ENCODE peak calls at places on chromosomes 4 and X, in ten cellular contexts. One of them, this sample, is unnamed.

GRCh38 chr4:76420901-76421581 is at the start of gene CCDC158:
- DNase-seq in right atrium auricular region: no peak
- DNase-seq in HCT116: no peak
- DNase-seq in effector memory CD4-positive, alpha-beta T cell: no peak
- DNase-seq in kidney: peak; percentile 78
- DNase-seq in transverse colon: no peak
- DNase-seq in MM.1S: no peak
- DNase-seq in colonic mucosa: peak; percentile 18
- DNase-seq in lower lobe of right lung: no peak
- DNase-seq in gastrocnemius medialis: no peak
- DNase-seq in this sample: no peak

GRCh38 chr4:145881991-145882390 is 56.6 kb downstream of the ZNF827 start:
- DNase-seq in right atrium auricular region: no peak
- DNase-seq in HCT116: no peak
- DNase-seq in effector memory CD4-positive, alpha-beta T cell: no peak
- DNase-seq in kidney: peak; percentile 93
- DNase-seq in transverse colon: peak; percentile 85
- DNase-seq in MM.1S: peak; percentile 72
- DNase-seq in colonic mucosa: peak; percentile 84
- DNase-seq in lower lobe of right lung: peak; percentile 63
- DNase-seq in gastrocnemius medialis: no peak
- DNase-seq in this sample: no peak

GRCh38 chrX:69024287-69024686 is 141.0 kb downstream of the PJA1 start:
- DNase-seq in right atrium auricular region: no peak
- DNase-seq in HCT116: no peak
- DNase-seq in effector memory CD4-positive, alpha-beta T cell: no peak
- DNase-seq in kidney: no peak
- DNase-seq in transverse colon: no peak
- DNase-seq in MM.1S: no peak
- DNase-seq in colonic mucosa: no peak
- DNase-seq in lower lobe of right lung: no peak
- DNase-seq in gastrocnemius medialis: no peak
- DNase-seq in this sample: no peak

GRCh38 chr4:77695769-77696168 is 90.1 kb downstream of the CXCL13 start:
- DNase-seq in right atrium auricular region: no peak
- DNase-seq in HCT116: peak; percentile 86
- DNase-seq in effector memory CD4-positive, alpha-beta T cell: no peak
- DNase-seq in kidney: no peak
- DNase-seq in transverse colon: no peak
- DNase-seq in MM.1S: no peak
- DNase-seq in colonic mucosa: no peak
- DNase-seq in lower lobe of right lung: no peak
- DNase-seq in gastrocnemius medialis: no peak
- DNase-seq in this sample: no peak

GRCh38 chrX:47390676-47391234 is 20.4 kb downstream of the ZNF157 start:
- DNase-seq in right atrium auricular region: no peak
- DNase-seq in HCT116: no peak
- DNase-seq in effector memory CD4-positive, alpha-beta T cell: no peak
- DNase-seq in kidney: no peak
- DNase-seq in transverse colon: no peak
- DNase-seq in MM.1S: no peak
- DNase-seq in colonic mucosa: no peak
- DNase-seq in lower lobe of right lung: no peak
- DNase-seq in gastrocnemius medialis: no peak
- DNase-seq in this sample: no peak

GRCh38 chr4:8110071-8110986 is 48.3 kb downstream of the ABLIM2 start:
- DNase-seq in right atrium auricular region: no peak
- DNase-seq in HCT116: no peak
- DNase-seq in effector memory CD4-positive, alpha-beta T cell: no peak
- DNase-seq in kidney: peak; percentile 68
- DNase-seq in transverse colon: no peak
- DNase-seq in MM.1S: no peak
- DNase-seq in colonic mucosa: no peak
- DNase-seq in lower lobe of right lung: no peak
- DNase-seq in gastrocnemius medialis: no peak
- DNase-seq in this sample: no peak

GRCh38 chrX:136725446-136726104 is 55.2 kb downstream of the ARHGEF6 start:
- DNase-seq in right atrium auricular region: no peak
- DNase-seq in HCT116: no peak
- DNase-seq in effector memory CD4-positive, alpha-beta T cell: no peak
- DNase-seq in kidney: no peak
- DNase-seq in transverse colon: no peak
- DNase-seq in MM.1S: no peak
- DNase-seq in colonic mucosa: no peak
- DNase-seq in lower lobe of right lung: no peak
- DNase-seq in gastrocnemius medialis: peak; percentile 75
- DNase-seq in this sample: no peak

GRCh38 chrX:46257451-46257879 is 287.8 kb downstream of the ZNF674 start:
- DNase-seq in right atrium auricular region: no peak
- DNase-seq in HCT116: no peak
- DNase-seq in effector memory CD4-positive, alpha-beta T cell: no peak
- DNase-seq in kidney: no peak
- DNase-seq in transverse colon: no peak
- DNase-seq in MM.1S: no peak
- DNase-seq in colonic mucosa: no peak
- DNase-seq in lower lobe of right lung: no peak
- DNase-seq in gastrocnemius medialis: no peak
- DNase-seq in this sample: no peak

GRCh38 chr4:108738307-108738706 is 24.5 kb downstream of the ETNPPL start:
- DNase-seq in right atrium auricular region: no peak
- DNase-seq in HCT116: no peak
- DNase-seq in effector memory CD4-positive, alpha-beta T cell: no peak
- DNase-seq in kidney: no peak
- DNase-seq in transverse colon: no peak
- DNase-seq in MM.1S: no peak
- DNase-seq in colonic mucosa: no peak
- DNase-seq in lower lobe of right lung: no peak
- DNase-seq in gastrocnemius medialis: no peak
- DNase-seq in this sample: no peak

GRCh38 chrX:127708155-127708554 is 344.0 kb downstream of the ACTRT1 start:
- DNase-seq in right atrium auricular region: no peak
- DNase-seq in HCT116: no peak
- DNase-seq in effector memory CD4-positive, alpha-beta T cell: no peak
- DNase-seq in kidney: no peak
- DNase-seq in transverse colon: no peak
- DNase-seq in MM.1S: no peak
- DNase-seq in colonic mucosa: no peak
- DNase-seq in lower lobe of right lung: no peak
- DNase-seq in gastrocnemius medialis: no peak
- DNase-seq in this sample: no peak

GRCh38 chrX:124506031-124506430 is 159.7 kb downstream of the SH2D1A start:
- DNase-seq in right atrium auricular region: no peak
- DNase-seq in HCT116: no peak
- DNase-seq in effector memory CD4-positive, alpha-beta T cell: no peak
- DNase-seq in kidney: no peak
- DNase-seq in transverse colon: no peak
- DNase-seq in MM.1S: no peak
- DNase-seq in colonic mucosa: no peak
- DNase-seq in lower lobe of right lung: no peak
- DNase-seq in gastrocnemius medialis: no peak
- DNase-seq in this sample: no peak

GRCh38 chrX:100874240-100874798 is at the start of gene NOX1:
- DNase-seq in right atrium auricular region: no peak
- DNase-seq in HCT116: no peak
- DNase-seq in effector memory CD4-positive, alpha-beta T cell: no peak
- DNase-seq in kidney: no peak
- DNase-seq in transverse colon: peak; percentile 36
- DNase-seq in MM.1S: no peak
- DNase-seq in colonic mucosa: peak; percentile 66
- DNase-seq in lower lobe of right lung: no peak
- DNase-seq in gastrocnemius medialis: no peak
- DNase-seq in this sample: no peak

GRCh38 chrX:85084770-85085393 is 81.2 kb downstream of the APOOL start:
- DNase-seq in right atrium auricular region: no peak
- DNase-seq in HCT116: peak; percentile 1
- DNase-seq in effector memory CD4-positive, alpha-beta T cell: no peak
- DNase-seq in kidney: no peak
- DNase-seq in transverse colon: no peak
- DNase-seq in MM.1S: peak; percentile 8
- DNase-seq in colonic mucosa: peak; percentile 23
- DNase-seq in lower lobe of right lung: no peak
- DNase-seq in gastrocnemius medialis: no peak
- DNase-seq in this sample: no peak

GRCh38 chr4:168908093-168908492 is 102.0 kb downstream of the CBR4 start:
- DNase-seq in right atrium auricular region: no peak
- DNase-seq in HCT116: no peak
- DNase-seq in effector memory CD4-positive, alpha-beta T cell: no peak
- DNase-seq in kidney: no peak
- DNase-seq in transverse colon: no peak
- DNase-seq in MM.1S: no peak
- DNase-seq in colonic mucosa: no peak
- DNase-seq in lower lobe of right lung: no peak
- DNase-seq in gastrocnemius medialis: no peak
- DNase-seq in this sample: no peak

GRCh38 chrX:63283331-63283730 is 67.8 kb downstream of the SPIN4 start:
- DNase-seq in right atrium auricular region: no peak
- DNase-seq in HCT116: no peak
- DNase-seq in effector memory CD4-positive, alpha-beta T cell: no peak
- DNase-seq in kidney: no peak
- DNase-seq in transverse colon: no peak
- DNase-seq in MM.1S: no peak
- DNase-seq in colonic mucosa: no peak
- DNase-seq in lower lobe of right lung: no peak
- DNase-seq in gastrocnemius medialis: no peak
- DNase-seq in this sample: no peak

GRCh38 chrX:153333271-153333670 is 682 bp upstream of the ZNF275 start:
- DNase-seq in right atrium auricular region: no peak
- DNase-seq in HCT116: no peak
- DNase-seq in effector memory CD4-positive, alpha-beta T cell: no peak
- DNase-seq in kidney: no peak
- DNase-seq in transverse colon: no peak
- DNase-seq in MM.1S: no peak
- DNase-seq in colonic mucosa: no peak
- DNase-seq in lower lobe of right lung: no peak
- DNase-seq in gastrocnemius medialis: no peak
- DNase-seq in this sample: no peak

GRCh38 chrX:24928114-24928513 is 87.7 kb downstream of the ARX start:
- DNase-seq in right atrium auricular region: no peak
- DNase-seq in HCT116: no peak
- DNase-seq in effector memory CD4-positive, alpha-beta T cell: no peak
- DNase-seq in kidney: no peak
- DNase-seq in transverse colon: no peak
- DNase-seq in MM.1S: no peak
- DNase-seq in colonic mucosa: no peak
- DNase-seq in lower lobe of right lung: no peak
- DNase-seq in gastrocnemius medialis: no peak
- DNase-seq in this sample: no peak

GRCh38 chr4:165208322-165208652 is 926 bp downstream of the KLHL2 start:
- DNase-seq in right atrium auricular region: no peak
- DNase-seq in HCT116: no peak
- DNase-seq in effector memory CD4-positive, alpha-beta T cell: no peak
- DNase-seq in kidney: no peak
- DNase-seq in transverse colon: no peak
- DNase-seq in MM.1S: no peak
- DNase-seq in colonic mucosa: no peak
- DNase-seq in lower lobe of right lung: no peak
- DNase-seq in gastrocnemius medialis: no peak
- DNase-seq in this sample: no peak

GRCh38 chrX:17036172-17036961 is 89.9 kb downstream of the REPS2 start:
- DNase-seq in right atrium auricular region: no peak
- DNase-seq in HCT116: no peak
- DNase-seq in effector memory CD4-positive, alpha-beta T cell: no peak
- DNase-seq in kidney: no peak
- DNase-seq in transverse colon: no peak
- DNase-seq in MM.1S: no peak
- DNase-seq in colonic mucosa: no peak
- DNase-seq in lower lobe of right lung: no peak
- DNase-seq in gastrocnemius medialis: no peak
- DNase-seq in this sample: no peak

GRCh38 chr4:75705198-75705712 is 19.1 kb upstream of the USO1 start:
- DNase-seq in right atrium auricular region: no peak
- DNase-seq in HCT116: no peak
- DNase-seq in effector memory CD4-positive, alpha-beta T cell: no peak
- DNase-seq in kidney: no peak
- DNase-seq in transverse colon: no peak
- DNase-seq in MM.1S: no peak
- DNase-seq in colonic mucosa: peak; percentile 36
- DNase-seq in lower lobe of right lung: no peak
- DNase-seq in gastrocnemius medialis: no peak
- DNase-seq in this sample: no peak

GRCh38 chr4:102299708-102300107 is 45.6 kb downstream of the SLC39A8 start:
- DNase-seq in right atrium auricular region: peak; percentile 69
- DNase-seq in HCT116: peak; percentile 32
- DNase-seq in effector memory CD4-positive, alpha-beta T cell: no peak
- DNase-seq in kidney: no peak
- DNase-seq in transverse colon: no peak
- DNase-seq in MM.1S: peak; percentile 21
- DNase-seq in colonic mucosa: no peak
- DNase-seq in lower lobe of right lung: peak; percentile 54
- DNase-seq in gastrocnemius medialis: no peak
- DNase-seq in this sample: no peak

GRCh38 chr4:111605111-111605510 is 540.1 kb upstream of the FAM241A start:
- DNase-seq in right atrium auricular region: no peak
- DNase-seq in HCT116: no peak
- DNase-seq in effector memory CD4-positive, alpha-beta T cell: no peak
- DNase-seq in kidney: no peak
- DNase-seq in transverse colon: no peak
- DNase-seq in MM.1S: no peak
- DNase-seq in colonic mucosa: no peak
- DNase-seq in lower lobe of right lung: no peak
- DNase-seq in gastrocnemius medialis: no peak
- DNase-seq in this sample: no peak
- H3K4me1 ChIP-seq in right atrium auricular region: no peaks in the 10 kb centered on the region
- H3K4me1 ChIP-seq in HCT116: no peaks in the 10 kb centered on the region
- H3K4me1 ChIP-seq in effector memory CD4-positive, alpha-beta T cell: no peaks in the 10 kb centered on the region
- H3K4me1 ChIP-seq in kidney: no peaks in the 10 kb centered on the region
- H3K4me1 ChIP-seq in transverse colon: no peaks in the 10 kb centered on the region
- H3K4me1 ChIP-seq in MM.1S: no peaks in the 10 kb centered on the region
- H3K4me1 ChIP-seq in colonic mucosa: no peaks in the 10 kb centered on the region
- H3K4me1 ChIP-seq in lower lobe of right lung: no peaks in the 10 kb centered on the region
- H3K4me1 ChIP-seq in gastrocnemius medialis: no peaks in the 10 kb centered on the region
- H3K4me1 ChIP-seq in this sample: no peaks in the 10 kb centered on the region

GRCh38 chr4:153485860-153486259 is 19.7 kb downstream of the TMEM131L start:
- DNase-seq in right atrium auricular region: no peak
- DNase-seq in HCT116: no peak
- DNase-seq in effector memory CD4-positive, alpha-beta T cell: no peak
- DNase-seq in kidney: no peak
- DNase-seq in transverse colon: no peak
- DNase-seq in MM.1S: no peak
- DNase-seq in colonic mucosa: no peak
- DNase-seq in lower lobe of right lung: no peak
- DNase-seq in gastrocnemius medialis: no peak
- DNase-seq in this sample: no peak
- H3K4me1 ChIP-seq in right atrium auricular region: peaks cover 57% of the 10 kb centered on the region
- H3K4me1 ChIP-seq in HCT116: peaks cover 48% of the 10 kb centered on the region
- H3K4me1 ChIP-seq in effector memory CD4-positive, alpha-beta T cell: peaks cover 52% of the 10 kb centered on the region
- H3K4me1 ChIP-seq in kidney: peaks cover 3% of the 10 kb centered on the region
- H3K4me1 ChIP-seq in transverse colon: peaks cover 23% of the 10 kb centered on the region
- H3K4me1 ChIP-seq in MM.1S: no peaks in the 10 kb centered on the region
- H3K4me1 ChIP-seq in colonic mucosa: peaks cover 9% of the 10 kb centered on the region
- H3K4me1 ChIP-seq in lower lobe of right lung: peaks cover 57% of the 10 kb centered on the region
- H3K4me1 ChIP-seq in gastrocnemius medialis: peaks cover 77% of the 10 kb centered on the region
- H3K4me1 ChIP-seq in this sample: peaks cover 33% of the 10 kb centered on the region

GRCh38 chrX:53284684-53285447 is 3.5 kb upstream of the IQSEC2 start:
- DNase-seq in right atrium auricular region: peak; percentile 64
- DNase-seq in HCT116: no peak
- DNase-seq in effector memory CD4-positive, alpha-beta T cell: peak; percentile 21
- DNase-seq in kidney: peak; percentile 83
- DNase-seq in transverse colon: peak; percentile 71
- DNase-seq in MM.1S: peak; percentile 38
- DNase-seq in colonic mucosa: peak; percentile 73
- DNase-seq in lower lobe of right lung: peak; percentile 66
- DNase-seq in gastrocnemius medialis: peak; percentile 72
- DNase-seq in this sample: no peak
- H3K4me1 ChIP-seq in right atrium auricular region: peaks cover 56% of the 10 kb centered on the region
- H3K4me1 ChIP-seq in HCT116: peaks cover 50% of the 10 kb centered on the region
- H3K4me1 ChIP-seq in effector memory CD4-positive, alpha-beta T cell: peaks cover 16% of the 10 kb centered on the region
- H3K4me1 ChIP-seq in kidney: peaks cover 13% of the 10 kb centered on the region
- H3K4me1 ChIP-seq in transverse colon: peaks cover 30% of the 10 kb centered on the region
- H3K4me1 ChIP-seq in MM.1S: no peaks in the 10 kb centered on the region
- H3K4me1 ChIP-seq in colonic mucosa: peaks cover 17% of the 10 kb centered on the region
- H3K4me1 ChIP-seq in lower lobe of right lung: peaks cover 27% of the 10 kb centered on the region
- H3K4me1 ChIP-seq in gastrocnemius medialis: peaks cover 64% of the 10 kb centered on the region
- H3K4me1 ChIP-seq in this sample: peaks cover 37% of the 10 kb centered on the region

GRCh38 chr4:137541866-137542648 is 9.8 kb upstream of the PCDH18 start:
- DNase-seq in right atrium auricular region: no peak
- DNase-seq in HCT116: no peak
- DNase-seq in effector memory CD4-positive, alpha-beta T cell: no peak
- DNase-seq in kidney: no peak
- DNase-seq in transverse colon: no peak
- DNase-seq in MM.1S: no peak
- DNase-seq in colonic mucosa: no peak
- DNase-seq in lower lobe of right lung: no peak
- DNase-seq in gastrocnemius medialis: no peak
- DNase-seq in this sample: no peak
- H3K4me1 ChIP-seq in right atrium auricular region: no peaks in the 10 kb centered on the region
- H3K4me1 ChIP-seq in HCT116: peaks cover 6% of the 10 kb centered on the region
- H3K4me1 ChIP-seq in effector memory CD4-positive, alpha-beta T cell: no peaks in the 10 kb centered on the region
- H3K4me1 ChIP-seq in kidney: no peaks in the 10 kb centered on the region
- H3K4me1 ChIP-seq in transverse colon: no peaks in the 10 kb centered on the region
- H3K4me1 ChIP-seq in MM.1S: no peaks in the 10 kb centered on the region
- H3K4me1 ChIP-seq in colonic mucosa: no peaks in the 10 kb centered on the region
- H3K4me1 ChIP-seq in lower lobe of right lung: no peaks in the 10 kb centered on the region
- H3K4me1 ChIP-seq in gastrocnemius medialis: peaks cover 10% of the 10 kb centered on the region
- H3K4me1 ChIP-seq in this sample: no peaks in the 10 kb centered on the region